ENCODE peak calls at places on chromosomes 1 and 21, in six cellular contexts. One of them, this sample, is unnamed.

GRCh38 chr1:93304716-93305138 is 41.0 kb upstream of the DR1 start:
- DNase-seq in GM23248: peak
- DNase-seq in MM.1S: peak
- DNase-seq in endodermal cell: no peak
- DNase-seq in fibroblast of lung: peak
- DNase-seq in mammary epithelial cell: peak
- DNase-seq in this sample: no peak

GRCh38 chr1:238161955-238162354 is 271.2 kb upstream of the ZP4 start:
- DNase-seq in GM23248: no peak
- DNase-seq in MM.1S: no peak
- DNase-seq in endodermal cell: no peak
- DNase-seq in fibroblast of lung: no peak
- DNase-seq in mammary epithelial cell: no peak
- DNase-seq in this sample: no peak

GRCh38 chr1:30707412-30708360 is 15.7 kb downstream of the MATN1 start:
- DNase-seq in GM23248: peak
- DNase-seq in MM.1S: peak
- DNase-seq in endodermal cell: peak
- DNase-seq in fibroblast of lung: peak
- DNase-seq in mammary epithelial cell: peak
- DNase-seq in this sample: peak

GRCh38 chr1:109621402-109622101 is 1.9 kb downstream of the AMPD2 start:
- DNase-seq in GM23248: peak
- DNase-seq in MM.1S: no peak
- DNase-seq in endodermal cell: peak
- DNase-seq in fibroblast of lung: no peak
- DNase-seq in mammary epithelial cell: no peak
- DNase-seq in this sample: no peak

GRCh38 chr1:240508950-240509349 is 103.0 kb downstream of the GREM2 start:
- DNase-seq in GM23248: peak
- DNase-seq in MM.1S: no peak
- DNase-seq in endodermal cell: no peak
- DNase-seq in fibroblast of lung: no peak
- DNase-seq in mammary epithelial cell: no peak
- DNase-seq in this sample: no peak

GRCh38 chr1:111960971-111961370 is 28.5 kb downstream of the KCND3 start:
- DNase-seq in GM23248: no peak
- DNase-seq in MM.1S: no peak
- DNase-seq in endodermal cell: no peak
- DNase-seq in fibroblast of lung: no peak
- DNase-seq in mammary epithelial cell: no peak
- DNase-seq in this sample: no peak

GRCh38 chr1:202034149-202034682 is 23.8 kb downstream of the ELF3 start:
- DNase-seq in GM23248: no peak
- DNase-seq in MM.1S: no peak
- DNase-seq in endodermal cell: no peak
- DNase-seq in fibroblast of lung: no peak
- DNase-seq in mammary epithelial cell: no peak
- DNase-seq in this sample: no peak

GRCh38 chr1:181919729-181919991 is 141.9 kb downstream of the ZNF648 start:
- DNase-seq in GM23248: no peak
- DNase-seq in MM.1S: no peak
- DNase-seq in endodermal cell: no peak
- DNase-seq in fibroblast of lung: no peak
- DNase-seq in mammary epithelial cell: no peak
- DNase-seq in this sample: no peak

GRCh38 chr1:228031276-228031995 is 24.6 kb downstream of the WNT3A start:
- DNase-seq in GM23248: no peak
- DNase-seq in MM.1S: no peak
- DNase-seq in endodermal cell: peak
- DNase-seq in fibroblast of lung: no peak
- DNase-seq in mammary epithelial cell: no peak
- DNase-seq in this sample: peak

GRCh38 chr1:205791568-205792180 is 16.4 kb upstream of the RAB29 start:
- DNase-seq in GM23248: peak
- DNase-seq in MM.1S: peak
- DNase-seq in endodermal cell: peak
- DNase-seq in fibroblast of lung: peak
- DNase-seq in mammary epithelial cell: peak
- DNase-seq in this sample: no peak

GRCh38 chr21:38989745-38990423 is 184.2 kb downstream of the ETS2 start:
- DNase-seq in GM23248: peak
- DNase-seq in MM.1S: no peak
- DNase-seq in endodermal cell: no peak
- DNase-seq in fibroblast of lung: peak
- DNase-seq in mammary epithelial cell: peak
- DNase-seq in this sample: peak

GRCh38 chr1:58457023-58457635 is 89.4 kb downstream of the OMA1 start:
- DNase-seq in GM23248: no peak
- DNase-seq in MM.1S: no peak
- DNase-seq in endodermal cell: no peak
- DNase-seq in fibroblast of lung: no peak
- DNase-seq in mammary epithelial cell: no peak
- DNase-seq in this sample: no peak

GRCh38 chr1:201379733-201380242 is 2.3 kb upstream of the TNNT2 start:
- DNase-seq in GM23248: no peak
- DNase-seq in MM.1S: no peak
- DNase-seq in endodermal cell: no peak
- DNase-seq in fibroblast of lung: no peak
- DNase-seq in mammary epithelial cell: no peak
- DNase-seq in this sample: no peak

DNA sequence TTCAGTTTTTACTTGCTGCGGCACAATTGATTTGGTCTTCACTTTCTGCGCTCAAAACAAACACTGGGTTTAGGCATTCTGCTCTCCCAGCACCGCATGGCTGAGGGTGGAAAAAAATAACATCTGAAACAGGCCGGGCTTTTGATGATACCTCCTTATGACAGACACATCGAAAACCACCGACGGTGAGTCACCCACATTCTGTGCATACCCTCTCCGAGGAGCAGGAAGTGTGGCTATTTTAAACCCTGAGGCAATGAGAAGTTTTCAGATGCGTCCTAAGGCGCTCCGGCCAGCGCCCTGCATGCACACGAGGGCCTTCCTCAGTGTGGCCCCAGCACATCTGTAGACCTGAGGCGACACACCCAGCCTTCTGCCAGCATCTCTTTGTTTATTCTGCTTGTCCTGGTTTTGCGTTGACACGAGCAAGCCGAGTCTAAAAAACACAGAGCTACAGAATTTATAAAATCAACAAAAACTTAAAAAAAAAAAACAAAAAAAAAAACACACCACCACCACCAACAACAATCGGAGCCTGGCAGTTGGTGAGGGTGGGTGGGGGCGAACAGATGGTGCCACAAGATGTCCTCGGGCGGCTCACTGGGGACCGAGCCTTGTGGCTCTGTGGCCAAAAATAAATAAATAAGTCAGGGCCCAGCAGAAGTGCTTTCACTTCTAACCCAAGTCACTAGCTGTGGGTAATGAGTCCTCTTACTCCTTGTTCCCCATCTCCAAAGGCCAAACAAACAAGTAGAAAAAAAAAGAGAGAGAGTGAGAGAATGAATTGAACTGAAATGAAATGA is 162.6 kb upstream of the IRF2BP2 start:
- DNase-seq in GM23248: peak
- DNase-seq in MM.1S: peak
- DNase-seq in endodermal cell: peak
- DNase-seq in fibroblast of lung: peak
- DNase-seq in mammary epithelial cell: peak
- DNase-seq in this sample: peak
- H3K27ac ChIP-seq in GM23248: peak
- H3K27ac ChIP-seq in MM.1S: peak
- H3K27ac ChIP-seq in endodermal cell: peak
- H3K27ac ChIP-seq in fibroblast of lung: peak
- H3K27ac ChIP-seq in mammary epithelial cell: peak
- H3K27ac ChIP-seq in this sample: no peak

DNA sequence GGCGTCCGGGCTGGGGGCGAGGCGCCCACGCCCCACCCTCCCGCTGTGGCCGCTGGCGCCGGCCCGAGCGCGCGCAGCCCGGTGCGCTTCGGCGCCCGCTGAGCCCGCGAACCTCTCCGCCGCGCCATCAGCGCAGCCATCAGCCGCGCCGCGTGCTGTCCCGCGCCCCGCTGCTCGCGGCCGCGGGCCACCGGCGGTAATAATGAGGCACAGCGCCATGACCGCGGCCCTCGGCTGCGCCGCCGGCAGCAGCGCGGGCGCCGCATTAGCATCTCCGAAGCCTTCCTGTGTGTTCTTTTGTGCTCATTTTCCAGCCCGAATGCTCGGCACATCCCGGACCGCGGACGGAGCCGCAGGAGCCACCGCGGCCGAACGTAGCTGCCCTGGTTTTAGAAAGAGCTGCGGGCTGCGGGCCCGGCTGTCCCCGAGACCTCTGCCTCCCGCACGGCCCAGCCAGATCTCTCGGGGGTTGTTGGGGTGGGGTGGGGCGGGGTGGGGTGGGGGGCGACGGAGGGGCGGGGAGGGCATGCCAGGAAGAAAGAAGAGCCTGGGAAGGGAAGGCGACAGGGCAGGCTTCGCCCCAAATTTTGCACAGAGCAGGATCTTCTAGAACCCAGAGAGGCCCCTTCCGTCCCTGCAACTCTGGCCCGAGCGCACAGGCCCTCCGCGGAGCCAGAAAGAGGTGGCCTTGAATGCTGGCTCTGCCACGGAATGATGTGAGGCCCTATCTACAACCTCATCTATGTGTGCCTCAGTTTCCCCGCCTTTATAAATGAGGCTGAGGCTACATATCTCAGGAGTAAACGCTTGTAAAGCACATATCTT is 55.3 kb downstream of the RRAGC start:
- DNase-seq in GM23248: peak
- DNase-seq in MM.1S: no peak
- DNase-seq in endodermal cell: peak
- DNase-seq in fibroblast of lung: no peak
- DNase-seq in mammary epithelial cell: no peak
- DNase-seq in this sample: no peak
- H3K9ac ChIP-seq in GM23248: no peak
- H3K9ac ChIP-seq in MM.1S: no peak
- H3K9ac ChIP-seq in endodermal cell: no peak
- H3K9ac ChIP-seq in fibroblast of lung: no peak
- H3K9ac ChIP-seq in mammary epithelial cell: no peak
- H3K9ac ChIP-seq in this sample: no peak

DNA sequence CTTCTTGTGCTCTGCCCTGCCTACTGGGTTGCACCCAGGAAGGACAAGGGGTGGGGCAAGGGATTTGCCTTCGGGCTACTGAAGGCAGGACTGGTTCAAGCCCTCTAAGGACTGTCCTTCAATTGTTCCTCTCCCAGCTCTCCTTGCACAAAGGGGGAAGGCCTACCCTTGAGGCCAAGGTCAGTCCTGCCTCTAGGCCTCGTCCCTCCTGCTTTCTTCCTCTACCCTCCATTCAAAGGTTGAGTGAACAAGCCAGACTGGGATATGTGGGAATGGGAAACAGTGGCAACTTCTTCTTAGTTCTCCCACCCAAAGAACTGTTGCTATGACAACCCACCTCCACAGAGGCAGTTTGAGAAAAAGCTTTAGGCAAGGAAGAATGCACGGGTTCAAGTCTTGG is 2.7 kb downstream of the LURAP1 start:
- DNase-seq in GM23248: no peak
- DNase-seq in MM.1S: no peak
- DNase-seq in endodermal cell: no peak
- DNase-seq in fibroblast of lung: no peak
- DNase-seq in mammary epithelial cell: no peak
- DNase-seq in this sample: peak
- H3K27ac ChIP-seq in GM23248: no peak
- H3K27ac ChIP-seq in MM.1S: no peak
- H3K27ac ChIP-seq in endodermal cell: no peak
- H3K27ac ChIP-seq in fibroblast of lung: no peak
- H3K27ac ChIP-seq in mammary epithelial cell: no peak
- H3K27ac ChIP-seq in this sample: peak

GRCh38 chr1:184906771-184907170 is 67.5 kb downstream of the NIBAN1 start:
- DNase-seq in GM23248: peak
- DNase-seq in MM.1S: no peak
- DNase-seq in endodermal cell: no peak
- DNase-seq in fibroblast of lung: peak
- DNase-seq in mammary epithelial cell: no peak
- DNase-seq in this sample: no peak
- H3K9ac ChIP-seq in GM23248: no peak
- H3K9ac ChIP-seq in MM.1S: no peak
- H3K9ac ChIP-seq in endodermal cell: no peak
- H3K9ac ChIP-seq in fibroblast of lung: no peak
- H3K9ac ChIP-seq in mammary epithelial cell: no peak
- H3K9ac ChIP-seq in this sample: no peak

DNA sequence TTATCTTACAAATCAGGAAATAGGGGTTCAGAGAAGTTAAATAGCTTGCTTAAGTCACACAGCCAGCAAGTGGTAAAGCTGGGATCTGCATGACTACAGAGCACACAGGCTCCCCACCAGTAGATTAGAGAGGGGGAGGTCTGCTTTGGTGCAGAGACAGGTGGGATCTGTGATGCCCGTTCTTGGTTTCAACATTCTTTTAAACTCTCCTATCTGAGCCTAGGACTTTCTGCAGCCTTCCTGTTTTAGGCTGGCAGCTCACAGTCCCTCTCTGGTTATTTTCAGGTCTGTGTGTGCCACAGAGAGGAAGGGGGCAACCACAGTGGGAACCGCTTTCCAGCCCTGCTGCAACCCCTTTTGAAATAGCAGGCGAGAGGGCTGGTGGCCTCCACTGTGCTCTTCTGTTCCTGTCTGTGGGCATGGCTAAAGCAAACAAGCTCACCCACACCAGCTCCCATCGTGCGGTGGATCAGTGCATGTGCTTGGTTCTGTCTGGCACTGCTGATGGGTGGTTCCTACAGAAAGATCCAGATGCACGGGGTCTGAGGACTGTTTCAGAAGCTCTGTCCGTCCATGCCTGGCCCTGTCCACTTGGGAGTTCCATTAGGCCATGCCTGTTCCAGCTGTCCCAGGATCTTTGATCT is 1.7 kb upstream of the IL6R start:
- DNase-seq in GM23248: no peak
- DNase-seq in MM.1S: peak
- DNase-seq in endodermal cell: no peak
- DNase-seq in fibroblast of lung: no peak
- DNase-seq in mammary epithelial cell: no peak
- DNase-seq in this sample: no peak
- H3K27ac ChIP-seq in GM23248: no peak
- H3K27ac ChIP-seq in MM.1S: peak
- H3K27ac ChIP-seq in endodermal cell: no peak
- H3K27ac ChIP-seq in fibroblast of lung: no peak
- H3K27ac ChIP-seq in mammary epithelial cell: no peak
- H3K27ac ChIP-seq in this sample: no peak

GRCh38 chr1:234977891-234978396 is 150.7 kb downstream of the TOMM20 start:
- DNase-seq in GM23248: no peak
- DNase-seq in MM.1S: no peak
- DNase-seq in endodermal cell: no peak
- DNase-seq in fibroblast of lung: no peak
- DNase-seq in mammary epithelial cell: no peak
- DNase-seq in this sample: no peak

GRCh38 chr1:234979316-234980223 is 149.1 kb downstream of the TOMM20 start:
- DNase-seq in GM23248: no peak
- DNase-seq in MM.1S: no peak
- DNase-seq in endodermal cell: peak
- DNase-seq in fibroblast of lung: no peak
- DNase-seq in mammary epithelial cell: no peak
- DNase-seq in this sample: no peak

GRCh38 chr1:234980224-234980656 is 148.4 kb downstream of the TOMM20 start:
- DNase-seq in GM23248: no peak
- DNase-seq in MM.1S: no peak
- DNase-seq in endodermal cell: peak
- DNase-seq in fibroblast of lung: no peak
- DNase-seq in mammary epithelial cell: no peak
- DNase-seq in this sample: no peak

GRCh38 chr1:234976880-234977680 is 151.6 kb downstream of the TOMM20 start:
- DNase-seq in GM23248: no peak
- DNase-seq in MM.1S: no peak
- DNase-seq in endodermal cell: no peak
- DNase-seq in fibroblast of lung: no peak
- DNase-seq in mammary epithelial cell: no peak
- DNase-seq in this sample: peak

GRCh38 chr1:234978397-234979291 is 150.0 kb downstream of the TOMM20 start:
- DNase-seq in GM23248: peak
- DNase-seq in MM.1S: peak
- DNase-seq in endodermal cell: no peak
- DNase-seq in fibroblast of lung: peak
- DNase-seq in mammary epithelial cell: peak
- DNase-seq in this sample: no peak
- H3K9ac ChIP-seq in GM23248: peak
- H3K9ac ChIP-seq in MM.1S: peak
- H3K9ac ChIP-seq in endodermal cell: no peak
- H3K9ac ChIP-seq in fibroblast of lung: peak
- H3K9ac ChIP-seq in mammary epithelial cell: peak
- H3K9ac ChIP-seq in this sample: peak